ENCODE peak calls at places on chromosomes 5 and 9, in five cellular contexts. Y, A, I, P and Z are unnamed samples.

GRCh38 chr9:130914417-130915095 is 17.9 kb upstream of the QRFP start:
- DNase-seq in P (no peak), Y (no peak), A (no peak), I (no peak), Z (no peak)

GRCh38 chr5:160001051-160001450 is 7.9 kb upstream of the TTC1 start:
- DNase-seq in I (no peak), Y (no peak), A (no peak), P (no peak), Z (no peak)

GRCh38 chr9:35813434-35814105 is 1.3 kb downstream of the HINT2 start:
- DNase-seq in A (no peak), P (no peak), I (peak), Y (peak), Z (peak)

GRCh38 chr5:120457839-120458507 is 6.1 kb upstream of the PRR16 start:
- DNase-seq in Y (peak), P (peak), A (peak), I (peak), Z (peak)

GRCh38 chr9:121281614-121282291 is 13.8 kb downstream of the GSN start:
- DNase-seq in A (no peak), I (peak), P (no peak), Y (peak), Z (peak)

GRCh38 chr9:120920495-120921178 is 6.0 kb downstream of the TRAF1 start:
- DNase-seq in A (no peak), P (no peak), I (no peak), Y (no peak), Z (no peak)

GRCh38 chr9:3906437-3907213 is 380.8 kb upstream of the RFX3 start:
- DNase-seq in P (no peak), A (no peak), Y (peak), I (no peak), Z (peak)

GRCh38 chr9:119793272-119793671 is 424.0 kb upstream of the BRINP1 start:
- DNase-seq in P (no peak), A (no peak), I (no peak), Y (no peak), Z (no peak)

GRCh38 chr9:122126340-122127333 is 32.9 kb downstream of the NDUFA8 start:
- DNase-seq in A (no peak), I (peak), P (no peak), Y (no peak), Z (no peak)

GRCh38 chr5:4640793-4641192 is 499.3 kb upstream of the ADAMTS16 start:
- DNase-seq in I (no peak), Y (no peak), P (peak), A (no peak), Z (peak)

GRCh38 chr5:149731617-149732400 is 1.7 kb downstream of the PPARGC1B start:
- DNase-seq in I (no peak), Y (peak), P (peak), A (peak), Z (peak)

GRCh38 chr9:108673386-108673785 is 182.4 kb downstream of the ACTL7B start:
- DNase-seq in P (no peak), I (no peak), A (no peak), Y (no peak), Z (no peak)

GRCh38 chr9:107606149-107606790 is 116.7 kb upstream of the KLF4 start:
- DNase-seq in I (no peak), P (no peak), A (no peak), Y (no peak), Z (no peak)

GRCh38 chr9:110578896-110579752 is at the start of gene SVEP1:
- DNase-seq in A (no peak), P (no peak), I (no peak), Y (no peak), Z (no peak)

GRCh38 chr9:126373241-126373640 is 46.6 kb downstream of the MVB12B start:
- DNase-seq in A (no peak), Y (no peak), I (peak), P (no peak), Z (no peak)

GRCh38 chr5:82808960-82809359 is 268.2 kb downstream of the TMEM167A start:
- DNase-seq in A (no peak), I (no peak), Y (no peak), P (no peak), Z (no peak)

GRCh38 chr5:87139795-87140194 is 127.9 kb upstream of the RASA1 start:
- DNase-seq in Y (no peak), A (no peak), P (no peak), I (no peak), Z (no peak)

GRCh38 chr5:87079219-87079618 is 188.5 kb upstream of the RASA1 start:
- DNase-seq in Y (no peak), I (no peak), A (no peak), P (no peak), Z (peak)

GRCh38 chr5:179679014-179679674 is 1.7 kb downstream of the CBY3 start:
- DNase-seq in P (peak), Y (no peak), A (no peak), I (no peak), Z (peak)

GRCh38 chr9:13810510-13810909 is 503.4 kb downstream of the NFIB start:
- DNase-seq in I (no peak), A (no peak), P (no peak), Y (no peak), Z (no peak)

GRCh38 chr9:89887286-89887685 is 282.5 kb downstream of the GADD45G start:
- DNase-seq in A (no peak), Y (no peak), I (no peak), P (no peak), Z (no peak)

GRCh38 chr9:125985142-125985997 is 238.2 kb downstream of the PBX3 start:
- DNase-seq in Y (no peak), P (no peak), A (no peak), I (no peak), Z (no peak)

GRCh38 chr9:127763918-127764384 is 14.5 kb downstream of the SH2D3C start:
- DNase-seq in A (no peak), P (no peak), Y (no peak), I (peak), Z (peak)

GRCh38 chr5:139895046-139895445 is 99.4 kb downstream of the PSD2 start:
- DNase-seq in A (no peak), P (no peak), Y (no peak), I (no peak), Z (no peak)

GRCh38 chr5:54362434-54362833 is 52.1 kb upstream of the ARL15 start:
- DNase-seq in P (no peak), A (no peak), I (no peak), Y (no peak), Z (no peak)

GRCh38 chr9:76699966-76700365 is 64.3 kb upstream of the PCA3 start:
- DNase-seq in I (no peak), Y (no peak), A (no peak), P (no peak), Z (no peak)

GRCh38 chr9:77843088-77843985 is 188.3 kb downstream of the GNAQ start:
- DNase-seq in P (no peak), I (no peak), Y (no peak), A (no peak), Z (no peak)

GRCh38 chr5:56561-57290 is 35.2 kb upstream of the PLEKHG4B start:
- DNase-seq in Y (no peak), A (no peak), I (no peak), P (no peak), Z (peak)

GRCh38 chr5:62582198-62582597 is 3.6 kb downstream of the LRRC70 start:
- DNase-seq in Y (no peak), I (no peak), P (no peak), A (no peak), Z (no peak)

GRCh38 chr5:111461261-111461671 is 51.1 kb downstream of the STARD4 start:
- DNase-seq in Y (no peak), A (no peak), I (no peak), P (peak), Z (no peak)

GRCh38 chr9:1047605-1048235 is 2.4 kb upstream of the DMRT2 start:
- DNase-seq in Y (no peak), P (no peak), A (no peak), I (no peak), Z (no peak)

GRCh38 chr5:1515311-1515920 is 8.3 kb downstream of the LPCAT1 start:
- DNase-seq in Y (no peak), P (no peak), A (no peak), I (no peak), Z (peak)

GRCh38 chr5:145887976-145888574 is 15.3 kb upstream of the GRXCR2 start:
- DNase-seq in Y (peak), A (no peak), P (peak), I (peak), Z (peak)

GRCh38 chr9:108551030-108551964 is 304.5 kb downstream of the ACTL7B start:
- DNase-seq in Y (peak), I (no peak), P (no peak), A (no peak), Z (no peak)

GRCh38 chr5:6675784-6676499 is 37.3 kb upstream of the TENT4A start:
- DNase-seq in P (no peak), I (no peak), Y (no peak), A (no peak), Z (peak)

GRCh38 chr9:120303519-120303918 is 276.4 kb downstream of the CDK5RAP2 start:
- DNase-seq in Y (no peak), P (no peak), A (no peak), I (no peak), Z (no peak)

GRCh38 chr9:109467936-109468335 is 30.2 kb downstream of the PTPN3 start:
- DNase-seq in Y (no peak), I (no peak), P (no peak), A (no peak), Z (no peak)

GRCh38 chr9:37415011-37415719 is 7.3 kb upstream of the GRHPR start:
- DNase-seq in I (peak), A (no peak), Y (peak), P (peak), Z (peak)

GRCh38 chr9:113548221-113549041 is 84.9 kb downstream of the RGS3 start:
- DNase-seq in P (no peak), Y (no peak), A (no peak), I (peak), Z (peak)

GRCh38 chr5:82522912-82523311 is 244.8 kb upstream of the RPS23 start:
- DNase-seq in Y (no peak), I (peak), A (no peak), P (no peak), Z (no peak)

GRCh38 chr9:98573749-98574278 is 134.9 kb downstream of the GABBR2 start:
- DNase-seq in I (no peak), Y (no peak), A (no peak), P (no peak), Z (peak)
- TF ChIP-seq SRF in I (no peak), Y (no peak), A (no peak), P (no peak), Z (no peak)

GRCh38 chr9:17024129-17024528 is 110.7 kb upstream of the CNTLN start:
- DNase-seq in Y (no peak), P (no peak), A (no peak), I (no peak), Z (no peak)

GRCh38 chr9:17019398-17019797 is 115.4 kb upstream of the CNTLN start:
- DNase-seq in A (no peak), Y (no peak), P (no peak), I (no peak), Z (no peak)

GRCh38 chr9:17018540-17019196 is 116.2 kb upstream of the CNTLN start:
- DNase-seq in P (no peak), I (no peak), A (no peak), Y (no peak), Z (no peak)

GRCh38 chr9:17018001-17018491 is 116.8 kb upstream of the CNTLN start:
- DNase-seq in I (no peak), P (no peak), A (no peak), Y (no peak), Z (no peak)

GRCh38 chr9:17021379-17021970 is 113.4 kb upstream of the CNTLN start:
- DNase-seq in P (no peak), A (no peak), I (no peak), Y (no peak), Z (no peak)
- TF ChIP-seq SRF in P (no peak), A (no peak), I (no peak), Y (no peak), Z (no peak)

DNA sequence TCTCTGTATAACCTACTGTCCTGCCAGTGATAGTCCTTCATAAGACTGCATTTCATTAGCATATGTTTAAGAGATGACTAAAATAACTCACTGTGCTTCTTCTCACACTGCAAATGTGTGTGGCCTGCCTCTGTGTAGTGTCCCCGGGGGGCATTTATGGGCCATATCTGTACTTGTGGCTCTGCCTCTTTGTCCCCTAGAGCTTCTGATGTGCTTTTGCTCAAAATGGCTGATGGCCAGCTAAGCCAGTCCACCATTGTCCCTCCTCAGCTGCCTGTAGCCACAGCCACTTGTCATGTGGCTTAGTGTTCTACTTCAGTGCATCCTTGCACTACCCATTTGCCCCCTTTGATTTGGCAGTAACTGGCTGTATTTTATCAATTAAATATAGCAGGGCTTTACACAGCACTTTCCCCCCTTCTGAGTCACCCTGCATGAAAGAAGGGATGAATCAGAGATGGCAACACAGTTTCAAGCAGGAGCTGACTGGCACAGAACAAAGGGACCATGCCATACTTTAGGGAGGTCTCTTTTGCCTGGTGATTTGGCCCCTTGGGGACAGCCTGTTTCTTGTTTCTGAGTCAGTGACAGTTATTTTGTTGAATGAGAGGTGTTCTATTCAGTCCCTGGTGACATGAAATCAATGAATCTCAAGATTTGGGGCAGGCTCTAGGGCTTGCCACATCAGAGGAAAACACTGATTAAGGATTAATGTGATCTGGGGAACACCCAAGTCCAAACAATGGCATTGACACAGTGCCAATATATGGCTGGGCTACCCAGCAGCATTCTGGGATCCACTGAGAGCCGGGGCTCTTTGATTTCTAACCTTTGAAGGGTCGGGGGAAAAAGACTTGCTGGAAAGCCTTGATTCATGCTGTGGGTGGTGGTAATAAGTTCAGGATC is 245.5 kb downstream of the SMARCA2 start:
- DNase-seq in Y (peak), I (no peak), P (no peak), A (no peak), Z (no peak)
- TF ChIP-seq SRF in Y (peak), I (no peak), P (no peak), A (no peak), Z (no peak)

DNA sequence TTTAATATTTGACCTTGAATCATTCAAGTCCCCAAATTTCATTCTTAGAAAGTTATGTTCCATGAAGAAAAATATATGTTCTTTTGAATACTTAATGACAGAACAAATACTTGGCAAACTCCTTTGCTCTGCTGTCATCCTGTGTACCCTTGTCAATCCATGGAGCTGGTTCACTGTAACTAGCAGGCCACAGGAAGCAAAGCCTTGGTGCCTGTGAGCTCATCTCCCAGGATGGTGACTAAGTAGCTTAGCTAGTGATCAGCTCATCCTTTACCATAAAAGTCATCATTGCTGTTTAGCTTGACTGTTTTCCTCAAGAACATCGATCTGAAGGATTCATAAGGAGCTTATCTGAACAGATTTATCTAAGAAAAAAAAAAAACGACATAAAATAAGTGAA is 65.4 kb downstream of the WDR41 start:
- DNase-seq in P (no peak), Y (no peak), A (no peak), I (peak), Z (no peak)
- TF ChIP-seq SRF in P (no peak), Y (no peak), A (no peak), I (no peak), Z (no peak)

GRCh38 chr9:124011460-124012301 is at the start of gene LHX2:
- DNase-seq in I (no peak), P (peak), Y (peak), A (no peak), Z (peak)
- TF ChIP-seq SRF in I (no peak), P (no peak), Y (no peak), A (no peak), Z (no peak)

DNA sequence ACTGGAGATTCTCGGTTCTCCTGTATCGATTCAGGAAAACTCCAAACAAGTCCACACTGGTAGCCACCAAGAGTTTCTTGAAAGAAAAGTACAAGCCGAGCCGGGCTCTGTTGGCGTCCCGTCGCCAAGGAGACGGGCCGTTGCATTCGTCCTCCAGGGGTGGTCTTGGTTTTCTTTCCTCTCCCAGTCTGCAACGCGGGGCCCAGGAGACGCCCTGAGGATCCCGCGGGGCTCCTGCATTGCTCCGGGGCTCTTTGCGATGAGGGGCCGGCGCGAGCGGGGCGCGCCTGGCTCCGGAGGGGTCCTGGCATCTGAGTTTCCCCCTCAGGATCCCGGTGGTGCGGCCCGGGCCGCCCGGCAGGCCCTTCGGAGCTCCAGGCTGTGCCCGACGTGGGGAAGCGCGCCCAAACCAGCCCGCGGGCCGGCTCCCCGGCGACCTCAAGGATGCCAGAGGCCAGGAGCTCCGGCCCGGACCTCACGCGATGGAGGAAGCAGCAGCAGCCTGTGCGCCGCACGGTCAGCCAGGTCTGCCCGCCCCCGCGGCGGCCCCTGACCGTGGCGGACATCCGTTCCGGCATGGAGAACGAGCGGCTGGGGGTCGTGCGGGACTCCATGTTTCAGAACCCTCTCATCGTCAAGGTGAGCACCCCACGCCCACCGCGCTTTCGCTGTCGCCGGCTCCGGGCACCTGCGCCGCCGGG is at the start of gene CFAP77:
- DNase-seq in P (no peak), A (no peak), Y (peak), I (peak), Z (peak)
- TF ChIP-seq SRF in P (no peak), A (no peak), Y (no peak), I (no peak), Z (no peak)

GRCh38 chr5:77640577-77641396 is 2.3 kb upstream of the OTP start:
- DNase-seq in Y (no peak), P (no peak), I (no peak), A (no peak), Z (no peak)
- TF ChIP-seq SRF in Y (no peak), P (no peak), I (no peak), A (no peak), Z (no peak)

DNA sequence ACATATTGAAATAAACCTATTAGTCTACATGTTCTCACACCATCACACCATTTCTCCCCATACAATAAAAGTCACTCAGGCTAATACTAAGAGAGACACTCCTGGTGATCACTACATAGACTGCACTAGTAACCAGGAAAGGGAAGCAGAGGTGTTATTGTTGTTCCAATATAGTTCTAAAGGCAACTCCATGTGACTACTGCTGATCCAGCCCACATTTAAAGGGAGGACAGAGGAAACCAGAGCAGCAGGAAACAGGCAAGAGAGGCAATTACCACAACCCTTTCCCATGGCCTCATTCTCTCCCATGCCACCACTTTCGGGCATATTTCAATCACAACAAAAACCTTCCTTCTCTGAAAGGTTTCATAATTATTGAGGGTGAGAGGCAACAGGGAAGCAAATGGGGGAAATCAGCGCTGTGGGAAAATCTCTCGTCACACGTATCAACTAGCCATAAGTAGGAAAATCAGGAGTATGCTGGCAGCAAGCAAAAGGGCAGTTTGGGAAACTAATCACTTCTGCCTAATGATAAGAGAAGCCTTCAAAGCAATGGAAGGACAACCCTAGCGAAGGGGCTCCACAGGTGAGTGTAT is 1.8 kb downstream of the UBAP2 start:
- DNase-seq in Y (no peak), A (peak), I (no peak), P (no peak), Z (no peak)
- TF ChIP-seq SRF in Y (no peak), A (no peak), I (no peak), P (no peak), Z (no peak)